ENCODE peak calls at places on chromosome 1, in seven cellular contexts. B, Z, X, P, T, M and G are unnamed samples.

GRCh38 chr1:27862671-27863551 is 9.4 kb upstream of the THEMIS2 start:
- DNase-seq in B (no peak), Z (no peak), X (peak), P (peak), T (peak), M (peak), G (peak)

GRCh38 chr1:172351761-172352161 is 68.7 kb upstream of the C1orf105 start:
- DNase-seq in B (no peak), Z (no peak), X (peak), P (peak), T (peak), M (no peak), G (no peak)

GRCh38 chr1:116390195-116390594 is 17.2 kb downstream of the ATP1A1 start:
- DNase-seq in B (no peak), Z (no peak), X (no peak), P (no peak), T (no peak), M (no peak), G (no peak)

GRCh38 chr1:161473363-161473762 is 31.9 kb upstream of the FCGR2A start:
- DNase-seq in B (no peak), Z (no peak), X (peak), P (no peak), T (peak), M (no peak), G (no peak)

GRCh38 chr1:155015527-155016230 is 13.1 kb downstream of the ZBTB7B start:
- DNase-seq in B (no peak), Z (no peak), X (no peak), P (no peak), T (no peak), M (no peak), G (no peak)

GRCh38 chr1:28111157-28111556 is 22.7 kb upstream of the EYA3 start:
- DNase-seq in B (no peak), Z (no peak), X (no peak), P (no peak), T (peak), M (no peak), G (no peak)

GRCh38 chr1:51897699-51898031 is 19.1 kb upstream of the NRDC start:
- DNase-seq in B (no peak), Z (peak), X (peak), P (peak), T (peak), M (no peak), G (no peak)

GRCh38 chr1:58782308-58783089 is 1.3 kb downstream of the JUN start:
- DNase-seq in B (peak), Z (no peak), X (peak), P (peak), T (peak), M (peak), G (peak)

GRCh38 chr1:2555634-2556276 is 416 bp upstream of the TNFRSF14 start:
- DNase-seq in B (peak), Z (no peak), X (peak), P (no peak), T (peak), M (peak), G (peak)

GRCh38 chr1:93704063-93704462 is 22.4 kb upstream of the BCAR3 start:
- DNase-seq in B (no peak), Z (no peak), X (no peak), P (no peak), T (no peak), M (peak), G (no peak)

GRCh38 chr1:97245682-97246081 is 524.1 kb downstream of the PTBP2 start:
- DNase-seq in B (no peak), Z (no peak), X (peak), P (peak), T (peak), M (no peak), G (no peak)

GRCh38 chr1:59230622-59231021 is 66.3 kb upstream of the FGGY start:
- DNase-seq in B (no peak), Z (no peak), X (no peak), P (no peak), T (peak), M (no peak), G (no peak)

GRCh38 chr1:66563094-66563800 is 29.3 kb downstream of the SGIP1 start:
- DNase-seq in B (no peak), Z (no peak), X (peak), P (peak), T (peak), M (no peak), G (no peak)

GRCh38 chr1:75134939-75135828 is 996 bp downstream of the LHX8 start:
- DNase-seq in B (no peak), Z (no peak), X (peak), P (peak), T (peak), M (no peak), G (no peak)

GRCh38 chr1:95196017-95196416 is 38.0 kb upstream of the RWDD3 start:
- DNase-seq in B (no peak), Z (no peak), X (peak), P (no peak), T (no peak), M (no peak), G (no peak)

GRCh38 chr1:110489406-110489805 is 29.6 kb downstream of the KCNA10 start:
- DNase-seq in B (no peak), Z (no peak), X (no peak), P (no peak), T (no peak), M (no peak), G (peak)

GRCh38 chr1:192159034-192159433 is 772 bp downstream of the RGS18 start:
- DNase-seq in B (peak), Z (no peak), X (no peak), P (no peak), T (no peak), M (no peak), G (no peak)

GRCh38 chr1:153379591-153379990 is 4.2 kb upstream of the S100A12 start:
- DNase-seq in B (no peak), Z (no peak), X (no peak), P (no peak), T (no peak), M (no peak), G (no peak)

GRCh38 chr1:234970731-234971476 is 157.7 kb downstream of the TOMM20 start:
- DNase-seq in B (no peak), Z (no peak), X (peak), P (peak), T (peak), M (peak), G (peak)

GRCh38 chr1:38121231-38121680 is 74.7 kb upstream of the POU3F1 start:
- DNase-seq in B (no peak), Z (no peak), X (no peak), P (no peak), T (no peak), M (no peak), G (no peak)

GRCh38 chr1:150550222-150551048 is 1.2 kb downstream of the ADAMTSL4 start:
- DNase-seq in B (no peak), Z (no peak), X (no peak), P (no peak), T (peak), M (no peak), G (no peak)

DNA sequence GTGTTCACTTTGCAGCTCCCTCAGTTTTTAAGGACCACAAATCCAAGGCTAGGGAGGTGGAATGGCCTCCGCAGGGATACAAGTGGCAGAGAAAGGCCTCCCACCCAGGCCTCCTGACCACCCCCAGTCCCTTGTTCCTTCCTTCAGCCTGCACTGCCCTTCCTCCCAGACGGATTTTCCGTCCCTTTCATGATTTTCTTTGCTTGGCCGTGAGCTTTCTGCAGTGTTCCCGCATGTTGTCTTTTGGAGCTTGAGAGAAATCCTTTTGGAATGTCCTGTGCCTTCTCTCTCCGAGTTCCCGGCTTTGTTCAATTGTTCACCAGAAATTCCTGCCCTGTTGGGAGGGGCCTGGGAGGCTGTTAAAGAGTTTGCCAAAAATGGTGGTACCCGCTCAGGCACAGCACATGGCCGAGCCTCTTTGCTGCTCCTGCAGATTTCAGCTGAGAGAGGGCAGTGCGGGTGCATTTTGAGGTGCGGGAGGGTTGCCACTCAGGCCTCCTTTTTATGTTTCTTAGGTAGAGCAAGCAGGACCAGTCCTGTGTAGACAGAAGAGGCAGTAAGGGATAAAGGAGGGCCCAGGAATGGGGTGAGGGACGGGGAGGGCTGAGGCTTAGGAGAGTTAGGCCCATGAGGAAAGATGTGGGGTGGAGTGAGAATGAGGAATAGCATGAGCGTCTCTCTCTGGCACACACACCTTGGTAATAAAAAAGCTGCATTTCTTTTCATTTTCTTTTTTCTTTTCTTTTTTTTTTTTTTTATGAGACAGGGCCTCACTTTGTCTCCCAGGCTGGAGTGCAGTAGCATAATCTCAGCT is 7.4 kb upstream of the HSPG2 start:
- DNase-seq in B (no peak), Z (no peak), X (no peak), P (no peak), T (no peak), M (no peak), G (no peak)
- H3K27ac ChIP-seq in B (no peak), Z (no peak), X (peak), P (no peak), T (no peak), M (no peak), G (no peak)

DNA sequence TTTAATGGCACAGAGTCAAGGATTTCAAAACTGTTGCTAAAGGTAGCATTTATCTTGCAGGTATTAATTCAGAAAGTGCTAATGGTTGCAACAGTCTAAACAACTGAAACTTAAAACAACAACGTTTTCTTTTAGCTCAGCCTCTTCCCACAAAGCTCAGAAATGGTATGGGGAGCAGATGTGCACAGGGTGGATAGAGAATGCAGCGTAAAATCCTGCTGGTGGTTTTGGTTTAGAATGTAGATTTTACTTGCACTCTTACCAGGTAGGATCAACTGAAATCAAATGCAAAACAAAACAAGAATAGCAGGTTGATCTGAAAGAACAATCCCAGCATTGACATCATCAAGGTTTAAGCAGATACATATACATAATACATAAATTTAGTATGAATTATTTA is 3.8 kb upstream of the LRRC8C start:
- DNase-seq in B (no peak), Z (no peak), X (no peak), P (no peak), T (no peak), M (no peak), G (no peak)
- H3K27ac ChIP-seq in B (no peak), Z (no peak), X (no peak), P (no peak), T (no peak), M (peak), G (no peak)

DNA sequence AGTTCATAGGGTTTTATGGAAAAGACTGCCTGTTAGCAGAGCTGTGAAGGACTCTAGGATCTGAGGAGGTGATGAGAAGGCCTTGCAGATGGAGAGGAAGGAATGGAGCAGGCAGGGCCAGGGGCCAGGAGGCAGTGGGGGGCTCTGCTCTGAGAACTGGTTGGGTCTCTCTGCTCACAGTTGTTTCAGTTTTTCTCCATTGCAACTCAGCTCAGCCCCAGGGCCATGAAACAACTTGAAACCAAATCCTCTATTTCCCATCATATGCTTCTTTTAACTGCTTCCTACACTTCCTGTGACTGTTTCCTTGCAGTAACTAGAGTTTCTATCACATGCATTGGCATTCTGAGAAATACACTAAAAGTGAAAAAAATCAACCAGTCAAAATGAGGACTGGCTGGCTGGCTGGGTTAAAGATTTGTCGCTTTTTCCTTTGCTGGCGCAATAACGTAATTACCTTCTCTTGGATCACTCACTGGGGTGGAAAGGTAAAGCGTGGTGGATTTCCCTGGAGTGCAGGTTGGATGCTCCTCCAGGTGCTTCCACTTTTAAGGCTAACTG is 172.0 kb downstream of the CDC7 start:
- DNase-seq in B (no peak), Z (no peak), X (no peak), P (no peak), T (no peak), M (no peak), G (no peak)
- H3K27ac ChIP-seq in B (no peak), Z (no peak), X (no peak), P (no peak), T (no peak), M (no peak), G (no peak)

GRCh38 chr1:164614316-164614715 is 55.3 kb downstream of the PBX1 start:
- DNase-seq in B (no peak), Z (no peak), X (no peak), P (no peak), T (no peak), M (no peak), G (no peak)

GRCh38 chr1:164617607-164618564 is 58.9 kb downstream of the PBX1 start:
- DNase-seq in B (peak), Z (no peak), X (peak), P (peak), T (peak), M (no peak), G (no peak)

GRCh38 chr1:164622057-164622840 is 63.3 kb downstream of the PBX1 start:
- DNase-seq in B (no peak), Z (no peak), X (peak), P (no peak), T (peak), M (no peak), G (no peak)

GRCh38 chr1:164623805-164624204 is 64.8 kb downstream of the PBX1 start:
- DNase-seq in B (no peak), Z (no peak), X (no peak), P (no peak), T (no peak), M (no peak), G (no peak)

DNA sequence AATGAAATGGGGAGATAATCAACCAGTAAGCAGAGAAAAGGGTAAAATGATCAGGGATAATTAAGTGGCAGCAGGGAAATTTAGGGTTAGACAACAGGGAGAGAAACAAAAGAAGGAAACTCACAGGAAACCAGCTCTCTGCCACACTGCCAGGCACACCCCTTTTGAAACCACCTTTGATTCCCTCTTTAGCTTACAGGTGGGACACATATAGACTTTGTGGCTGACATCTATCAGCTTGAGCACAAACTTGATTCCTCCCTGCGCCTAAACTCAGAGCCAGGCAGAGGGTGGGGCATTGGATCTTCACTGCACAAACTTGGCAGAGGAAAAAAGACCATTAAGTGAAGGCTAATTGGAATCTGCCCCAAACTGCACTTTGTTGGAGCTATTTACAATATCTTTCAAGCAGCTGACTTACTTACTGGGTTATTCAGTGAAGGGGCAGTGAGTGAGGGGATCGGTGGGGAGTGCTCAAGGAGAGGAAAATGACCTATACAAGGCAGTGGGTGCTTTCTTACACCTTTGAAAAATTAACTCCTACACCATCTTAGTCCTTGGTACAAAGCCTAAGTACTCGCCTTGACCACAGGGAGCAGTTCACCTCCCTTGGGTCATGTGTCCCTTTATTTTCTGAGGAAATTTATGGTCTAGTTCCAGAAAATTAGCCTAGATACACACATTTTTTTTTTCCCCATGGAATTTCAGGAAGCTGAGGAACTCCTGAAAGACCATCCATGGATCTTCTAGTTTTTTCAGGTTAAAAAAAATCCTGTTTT is 60.2 kb downstream of the PBX1 start:
- DNase-seq in B (no peak), Z (no peak), X (no peak), P (no peak), T (no peak), M (no peak), G (no peak)
- H3K27ac ChIP-seq in B (no peak), Z (peak), X (no peak), P (no peak), T (no peak), M (no peak), G (no peak)

DNA sequence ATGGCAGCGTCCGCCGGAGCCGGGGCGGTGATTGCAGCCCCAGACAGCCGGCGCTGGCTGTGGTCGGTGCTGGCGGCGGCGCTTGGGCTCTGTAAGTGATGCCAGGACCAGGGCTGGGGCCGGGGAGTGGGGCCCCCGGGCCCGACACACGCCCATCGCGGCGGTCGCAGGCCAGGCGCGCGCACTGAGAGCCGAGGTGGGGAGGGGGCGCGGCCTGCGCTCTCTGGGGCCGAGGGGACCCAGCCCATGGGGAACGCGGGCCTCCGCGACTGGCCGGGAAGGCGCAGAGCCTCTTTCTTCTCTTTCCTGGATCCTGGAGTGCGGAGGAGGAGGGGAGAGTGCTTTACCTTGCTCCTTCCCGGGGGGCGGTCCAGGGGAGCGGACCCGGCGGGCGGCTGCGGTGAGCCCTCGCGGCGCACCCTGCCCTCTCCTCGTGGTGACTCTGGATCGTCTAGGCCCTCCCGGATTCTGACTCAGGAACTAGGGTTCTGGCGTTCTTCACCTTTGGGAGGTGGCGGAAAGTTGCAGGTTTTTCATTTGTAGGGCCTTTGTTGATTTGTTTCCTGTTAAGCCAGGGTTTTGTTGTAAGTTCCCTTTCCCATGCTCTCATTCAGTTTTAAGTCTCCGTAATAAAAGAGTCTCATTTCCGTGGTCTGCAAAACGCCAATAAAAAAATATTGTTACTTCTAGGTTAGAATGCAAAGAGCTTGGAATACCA is 529 bp downstream of the MPZL1 start:
- DNase-seq in B (peak), Z (peak), X (peak), P (peak), T (peak), M (peak), G (no peak)
- H3K27ac ChIP-seq in B (peak), Z (peak), X (peak), P (peak), T (peak), M (peak), G (peak)

DNA sequence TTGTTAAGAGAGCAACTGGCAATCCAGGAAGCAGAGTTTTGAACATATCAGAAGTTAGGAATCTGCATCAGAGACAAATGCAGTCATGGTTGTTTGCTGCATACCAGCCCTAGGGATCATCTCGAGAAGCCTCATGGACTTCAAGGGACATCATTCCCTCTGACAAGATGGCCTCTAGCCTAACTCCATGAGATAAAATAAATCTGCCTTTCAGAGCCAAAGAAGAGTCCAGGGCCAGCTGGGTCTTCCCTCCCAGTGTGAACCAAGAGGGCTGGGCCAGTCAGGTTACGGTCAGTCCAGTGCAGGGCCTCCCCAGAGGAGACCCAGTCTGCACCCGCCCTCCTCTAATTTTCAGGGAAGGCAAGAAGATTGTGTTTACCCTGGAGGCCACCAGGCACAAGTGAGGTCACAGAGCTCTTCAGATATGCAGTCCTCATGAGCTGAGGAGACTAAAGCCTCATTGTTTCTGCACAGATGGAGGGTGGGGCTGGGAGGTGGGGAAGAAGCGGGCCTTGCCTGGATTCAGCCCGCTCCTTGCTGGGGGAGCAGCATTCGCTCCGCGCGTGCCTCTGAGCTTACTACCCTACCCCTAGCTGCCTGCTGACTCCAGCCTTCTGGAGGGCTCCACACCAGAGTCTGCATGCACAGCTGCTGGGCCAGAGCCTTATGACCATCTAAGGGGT is 52.8 kb downstream of the CAPN2 start:
- DNase-seq in B (no peak), Z (no peak), X (peak), P (peak), T (peak), M (peak), G (no peak)
- H3K27ac ChIP-seq in B (no peak), Z (no peak), X (peak), P (no peak), T (peak), M (peak), G (no peak)